ENCODE peak calls at places on chromosomes 1 and 21, in five cellular contexts. Q is NCI-H774, U is sigmoid colon, P is cardiac muscle cell, Y is ecto neural progenitor cell. D is an unnamed sample.

GRCh38 chr1:38140025-38140487 is 93.5 kb upstream of the POU3F1 start:
- DNase-seq in Q (no peak), U (no peak), P (no peak), Y (peak; percentile 52), D (peak; percentile 46)

GRCh38 chr1:15835205-15835740 is 12.2 kb upstream of the SPEN start:
- DNase-seq in Q (no peak), U (no peak), P (no peak), Y (no peak), D (no peak)

GRCh38 chr1:161502641-161503393 is 2.4 kb upstream of the FCGR2A start:
- DNase-seq in Q (no peak), U (no peak), P (no peak), Y (no peak), D (peak; percentile 75)

GRCh38 chr1:66351913-66352312 is 182.0 kb upstream of the SGIP1 start:
- DNase-seq in Q (peak; percentile 55), U (no peak), P (no peak), Y (no peak), D (peak; percentile 40)

GRCh38 chr1:27408151-27408550 is 15.7 kb downstream of the GPR3 start:
- DNase-seq in Q (no peak), U (no peak), P (no peak), Y (no peak), D (peak; percentile 85)

GRCh38 chr1:2404142-2404889 is 8.0 kb downstream of the PEX10 start:
- DNase-seq in Q (no peak), U (no peak), P (no peak), Y (no peak), D (no peak)

GRCh38 chr1:95116666-95117206 is 419 bp upstream of the TLCD4 start:
- DNase-seq in Q (peak; percentile 48), U (peak; percentile 75), P (peak; percentile 86), Y (peak; percentile 74), D (peak; percentile 78)

GRCh38 chr1:171850951-171851350 is 9.7 kb downstream of the DNM3 start:
- DNase-seq in Q (no peak), U (no peak), P (no peak), Y (no peak), D (no peak)

GRCh38 chr1:215005078-215005477 is 77.5 kb upstream of the KCNK2 start:
- DNase-seq in Q (no peak), U (no peak), P (no peak), Y (no peak), D (no peak)

GRCh38 chr1:156245451-156246232 is 2.2 kb downstream of the PAQR6 start:
- DNase-seq in Q (peak; percentile 30), U (no peak), P (no peak), Y (no peak), D (no peak)

GRCh38 chr1:56709269-56709880 is 64.3 kb downstream of the PRKAA2 start:
- DNase-seq in Q (peak; percentile 35), U (no peak), P (peak; percentile 71), Y (no peak), D (peak; percentile 66)

GRCh38 chr1:181135462-181135781 is 46.9 kb downstream of the IER5 start:
- DNase-seq in Q (no peak), U (no peak), P (no peak), Y (no peak), D (peak; percentile 50)

GRCh38 chr1:213987422-213987875 is 324 bp upstream of the PROX1 start:
- DNase-seq in Q (peak; percentile 83), U (peak; percentile 77), P (peak; percentile 91), Y (no peak), D (no peak)

GRCh38 chr1:7444362-7444761 is 326.7 kb upstream of the VAMP3 start:
- DNase-seq in Q (no peak), U (no peak), P (no peak), Y (no peak), D (no peak)

GRCh38 chr1:20787775-20788488 is 825 bp upstream of the HP1BP3 start:
- DNase-seq in Q (no peak), U (no peak), P (peak; percentile 13), Y (no peak), D (peak; percentile 61)

GRCh38 chr21:43740497-43741156 is 21.7 kb downstream of the PDXK start:
- DNase-seq in Q (no peak), U (peak; percentile 79), P (peak; percentile 87), Y (peak; percentile 67), D (peak; percentile 49)

GRCh38 chr21:28308516-28308915 is 684.2 kb downstream of the LTN1 start:
- DNase-seq in Q (no peak), U (no peak), P (no peak), Y (no peak), D (peak; percentile 67)

GRCh38 chr21:34071683-34072082 is 1.7 kb upstream of the MRPS6 start:
- DNase-seq in Q (no peak), U (no peak), P (no peak), Y (no peak), D (no peak)

GRCh38 chr1:100536031-100536430 is 1.9 kb upstream of the GPR88 start:
- DNase-seq in Q (no peak), U (no peak), P (no peak), Y (no peak), D (no peak)

GRCh38 chr1:21491483-21492170 is 17.6 kb upstream of the ALPL start:
- DNase-seq in Q (no peak), U (no peak), P (peak; percentile 79), Y (no peak), D (peak; percentile 45)

GRCh38 chr1:215971793-215972441 is 404.8 kb downstream of the KCTD3 start:
- DNase-seq in Q (no peak), U (no peak), P (peak; percentile 63), Y (no peak), D (no peak)

GRCh38 chr1:228410015-228410414 is 3.4 kb upstream of the TRIM11 start:
- DNase-seq in Q (no peak), U (no peak), P (no peak), Y (no peak), D (no peak)

GRCh38 chr1:89169166-89169565 is 6.6 kb downstream of the GBP7 start:
- DNase-seq in Q (no peak), U (no peak), P (no peak), Y (no peak), D (no peak)

GRCh38 chr1:33045814-33046213 is 9.1 kb upstream of the AK2 start:
- DNase-seq in Q (no peak), U (no peak), P (no peak), Y (no peak), D (no peak)

GRCh38 chr1:64172458-64172983 is 30.9 kb upstream of the UBE2U start:
- DNase-seq in Q (peak; percentile 21), U (no peak), P (no peak), Y (no peak), D (peak; percentile 59)

GRCh38 chr1:162973381-162973795 is 95.8 kb upstream of the RGS4 start:
- DNase-seq in Q (no peak), U (no peak), P (no peak), Y (no peak), D (peak; percentile 90)

GRCh38 chr1:3443759-3444697 is 10.4 kb upstream of the ARHGEF16 start:
- DNase-seq in Q (no peak), U (no peak), P (no peak), Y (no peak), D (peak; percentile 30)

GRCh38 chr1:156845055-156845952 is 13.6 kb downstream of the INSRR start:
- DNase-seq in Q (no peak), U (no peak), P (peak; percentile 43), Y (peak; percentile 61), D (no peak)

GRCh38 chr1:61152706-61153105 is 70.3 kb downstream of the NFIA start:
- DNase-seq in Q (no peak), U (no peak), P (no peak), Y (no peak), D (no peak)

GRCh38 chr1:183024352-183025337 is 1.4 kb downstream of the LAMC1 start:
- DNase-seq in Q (no peak), U (no peak), P (no peak), Y (no peak), D (peak; percentile 59)

GRCh38 chr1:244395965-244396364 is 55.7 kb downstream of the ADSS2 start:
- DNase-seq in Q (no peak), U (no peak), P (no peak), Y (no peak), D (peak; percentile 20)

GRCh38 chr1:34901919-34902318 is 27.5 kb downstream of the DLGAP3 start:
- DNase-seq in Q (no peak), U (no peak), P (no peak), Y (no peak), D (no peak)

GRCh38 chr21:44900559-44901251 is 20.0 kb downstream of the ITGB2 start:
- DNase-seq in Q (no peak), U (no peak), P (no peak), Y (no peak), D (no peak)

GRCh38 chr21:28454978-28455600 is 537.6 kb downstream of the LTN1 start:
- DNase-seq in Q (no peak), U (no peak), P (no peak), Y (no peak), D (peak; percentile 56)

GRCh38 chr1:155858805-155859233 is 548 bp upstream of the SYT11 start:
- DNase-seq in Q (no peak), U (no peak), P (no peak), Y (no peak), D (no peak)

D was measured in M059J.